ENCODE peak calls at places on chromosomes 3 and 15, in ten cellular contexts. H is transverse colon, Q is HCT116, G is AG20443, B is endothelial cell, J is HuH-7, D is RPMI7951, K is neural crest cell, Y is heart left ventricle, O is glomerular endothelial cell. I is an unnamed sample.

GRCh38 chr3:186519021-186519658 is 25.0 kb downstream of the CRYGS start:
- DNase-seq in H (no peak), Q (no peak), G (no peak), B (no peak), J (no peak), D (no peak), K (no peak), Y (no peak), O (no peak), I (no peak)

GRCh38 chr3:136067211-136067610 is 101.7 kb downstream of the PPP2R3A start:
- DNase-seq in H (no peak), Q (no peak), G (no peak), B (no peak), J (no peak), D (peak; percentile 8), K (no peak), Y (no peak), O (no peak), I (no peak)

GRCh38 chr3:32584660-32585059 is 14.0 kb upstream of the DYNC1LI1 start:
- DNase-seq in H (no peak), Q (no peak), G (no peak), B (no peak), J (no peak), D (no peak), K (no peak), Y (peak; percentile 31), O (no peak), I (no peak)

GRCh38 chr3:42830437-42831320 is 21.4 kb downstream of the ACKR2 start:
- DNase-seq in H (no peak), Q (peak; percentile 40), G (peak; percentile 33), B (no peak), J (no peak), D (peak; percentile 23), K (no peak), Y (no peak), O (no peak), I (peak; percentile 47)

GRCh38 chr3:114850913-114851312 is 296.2 kb downstream of the ZBTB20 start:
- DNase-seq in H (no peak), Q (no peak), G (peak; percentile 26), B (no peak), J (no peak), D (peak; percentile 11), K (no peak), Y (no peak), O (no peak), I (peak; percentile 13)

GRCh38 chr3:141050913-141051632 is at the start of gene SPSB4:
- DNase-seq in H (peak; percentile 21), Q (peak; percentile 28), G (peak; percentile 83), B (peak; percentile 72), J (peak; percentile 73), D (peak; percentile 59), K (peak; percentile 85), Y (peak; percentile 79), O (no peak), I (no peak)

GRCh38 chr3:55543228-55543627 is 56.1 kb upstream of the WNT5A start:
- DNase-seq in H (no peak), Q (no peak), G (no peak), B (no peak), J (no peak), D (peak; percentile 99), K (no peak), Y (no peak), O (no peak), I (no peak)

GRCh38 chr3:80060664-80061063 is 292.9 kb upstream of the ROBO1 start:
- DNase-seq in H (no peak), Q (no peak), G (no peak), B (no peak), J (no peak), D (no peak), K (no peak), Y (no peak), O (no peak), I (peak; percentile 2)

GRCh38 chr3:148727242-148727641 is 29.5 kb downstream of the AGTR1 start:
- DNase-seq in H (peak; percentile 18), Q (peak; percentile 49), G (peak; percentile 46), B (peak; percentile 54), J (peak; percentile 44), D (peak; percentile 21), K (peak; percentile 48), Y (no peak), O (no peak), I (peak; percentile 57)

GRCh38 chr3:140081836-140082331 is 146.9 kb downstream of the CLSTN2 start:
- DNase-seq in H (no peak), Q (no peak), G (no peak), B (no peak), J (no peak), D (no peak), K (no peak), Y (no peak), O (no peak), I (no peak)

GRCh38 chr3:183527421-183527979 is 28.0 kb downstream of the KLHL6 start:
- DNase-seq in H (no peak), Q (no peak), G (no peak), B (no peak), J (no peak), D (no peak), K (no peak), Y (no peak), O (no peak), I (no peak)

GRCh38 chr15:31280037-31280830 is 46.4 kb upstream of the KLF13 start:
- DNase-seq in H (peak; percentile 14), Q (no peak), G (peak; percentile 7), B (no peak), J (no peak), D (peak; percentile 62), K (peak; percentile 44), Y (peak; percentile 20), O (no peak), I (no peak)

GRCh38 chr15:57667171-57667924 is 39.2 kb upstream of the POLR2M start:
- DNase-seq in H (no peak), Q (no peak), G (peak; percentile 80), B (no peak), J (peak; percentile 52), D (peak; percentile 73), K (no peak), Y (no peak), O (no peak), I (peak; percentile 49)

GRCh38 chr3:171770689-171771620 is 39.3 kb downstream of the PLD1 start:
- DNase-seq in H (peak; percentile 62), Q (no peak), G (peak; percentile 76), B (no peak), J (peak; percentile 75), D (peak; percentile 89), K (no peak), Y (peak; percentile 55), O (no peak), I (peak; percentile 92)

GRCh38 chr3:142976621-142977398 is 13.3 kb upstream of the PAQR9 start:
- DNase-seq in H (peak; percentile 26), Q (peak; percentile 61), G (peak; percentile 93), B (no peak), J (no peak), D (peak; percentile 98), K (peak; percentile 18), Y (peak; percentile 87), O (peak; percentile 64), I (peak; percentile 95)

GRCh38 chr15:78910836-78911235 is 34.0 kb downstream of the CTSH start:
- DNase-seq in H (no peak), Q (no peak), G (no peak), B (no peak), J (no peak), D (no peak), K (no peak), Y (no peak), O (no peak), I (no peak)

GRCh38 chr3:127275287-127275781 is 12.5 kb downstream of the PRR20G start:
- DNase-seq in H (no peak), Q (no peak), G (peak; percentile 63), B (no peak), J (no peak), D (peak; percentile 88), K (no peak), Y (no peak), O (no peak), I (no peak)

GRCh38 chr3:186826978-186827857 is 15.3 kb upstream of the ADIPOQ start:
- DNase-seq in H (peak; percentile 83), Q (peak; percentile 49), G (peak; percentile 100), B (peak; percentile 89), J (peak; percentile 99), D (peak; percentile 81), K (peak; percentile 72), Y (peak; percentile 84), O (no peak), I (peak; percentile 88)

GRCh38 chr3:146830231-146830630 is 225.1 kb upstream of the PLSCR5 start:
- DNase-seq in H (no peak), Q (no peak), G (no peak), B (no peak), J (no peak), D (no peak), K (no peak), Y (no peak), O (no peak), I (no peak)

GRCh38 chr3:193040836-193041672 is 123.4 kb upstream of the MB21D2 start:
- DNase-seq in H (no peak), Q (peak; percentile 50), G (peak; percentile 50), B (peak; percentile 4), J (peak; percentile 29), D (peak; percentile 46), K (no peak), Y (no peak), O (peak; percentile 16), I (peak; percentile 40)

GRCh38 chr3:178439504-178439903 is 96.7 kb upstream of the KCNMB2 start:
- DNase-seq in H (no peak), Q (no peak), G (peak; percentile 77), B (no peak), J (peak; percentile 16), D (peak; percentile 74), K (no peak), Y (no peak), O (no peak), I (peak; percentile 41)

GRCh38 chr15:27091270-27091940 is 120.4 kb downstream of the GABRG3 start:
- DNase-seq in H (no peak), Q (no peak), G (no peak), B (no peak), J (no peak), D (peak; percentile 2), K (no peak), Y (no peak), O (no peak), I (no peak)

GRCh38 chr3:24407980-24408460 is 86.6 kb downstream of the THRB start:
- DNase-seq in H (no peak), Q (no peak), G (no peak), B (no peak), J (no peak), D (no peak), K (no peak), Y (no peak), O (no peak), I (no peak)

GRCh38 chr3:20060924-20061323 is 20.7 kb downstream of the KAT2B start:
- DNase-seq in H (no peak), Q (no peak), G (peak; percentile 29), B (no peak), J (no peak), D (no peak), K (no peak), Y (no peak), O (no peak), I (no peak)

GRCh38 chr3:90184861-90185260 is 1077.4 kb downstream of the EPHA3 start:
- DNase-seq in H (no peak), Q (no peak), G (no peak), B (no peak), J (no peak), D (peak; percentile 83), K (no peak), Y (no peak), O (no peak), I (peak; percentile 40)

GRCh38 chr3:193851416-193851815 is 258.4 kb downstream of the OPA1 start:
- DNase-seq in H (no peak), Q (no peak), G (no peak), B (no peak), J (no peak), D (no peak), K (no peak), Y (no peak), O (no peak), I (no peak)

GRCh38 chr15:70185251-70185711 is 87.6 kb upstream of the TLE3 start:
- DNase-seq in H (no peak), Q (no peak), G (no peak), B (no peak), J (no peak), D (peak; percentile 37), K (no peak), Y (no peak), O (no peak), I (no peak)

GRCh38 chr15:68055224-68055705 is 1.1 kb downstream of the PIAS1 start:
- DNase-seq in H (peak; percentile 30), Q (no peak), G (peak; percentile 35), B (peak; percentile 19), J (peak; percentile 43), D (peak; percentile 63), K (no peak), Y (no peak), O (peak; percentile 7), I (peak; percentile 92)